ENCODE peak calls at places on chromosomes 2 and 18, in eight cellular contexts. G is body of pancreas, E is GM12878, A is esophagus squamous epithelium, Y is spleen, K is A549, U is HCT116, O is H1. C is an unnamed sample.

GRCh38 chr2:36380624-36381481 is 25.3 kb downstream of the CRIM1 start:
- DNase-seq in K (peak; percentile 64), O (no peak), Y (peak; percentile 79), U (no peak), G (peak; percentile 77), E (no peak), A (no peak), C (peak; percentile 67)

GRCh38 chr2:213185147-213185822 is 33.9 kb upstream of the IKZF2 start:
- DNase-seq in A (no peak), O (no peak), K (no peak), U (no peak), E (peak; percentile 48), Y (no peak), G (no peak), C (no peak)

GRCh38 chr18:79129120-79129519 is 59.9 kb downstream of the ATP9B start:
- DNase-seq in A (no peak), G (no peak), U (no peak), K (no peak), Y (no peak), E (no peak), O (no peak), C (no peak)

GRCh38 chr2:5290911-5291546 is 401.2 kb upstream of the SOX11 start:
- DNase-seq in Y (no peak), U (no peak), E (no peak), A (no peak), K (no peak), G (no peak), O (no peak), C (no peak)

GRCh38 chr2:114962551-114962950 is 520.1 kb downstream of the DPP10 start:
- DNase-seq in G (no peak), E (no peak), U (no peak), O (no peak), Y (no peak), A (no peak), K (no peak), C (no peak)

GRCh38 chr2:183740241-183740640 is 616.0 kb downstream of the NUP35 start:
- DNase-seq in E (no peak), G (peak; percentile 2), Y (no peak), K (no peak), O (no peak), A (no peak), U (no peak), C (no peak)

GRCh38 chr18:62177271-62177670 is 9.6 kb downstream of the PIGN start:
- DNase-seq in A (no peak), O (no peak), Y (no peak), U (no peak), K (no peak), E (no peak), G (no peak), C (no peak)

GRCh38 chr18:42025974-42026625 is 71.1 kb downstream of the PIK3C3 start:
- DNase-seq in G (no peak), Y (no peak), K (no peak), O (no peak), A (no peak), U (no peak), E (peak; percentile 71), C (no peak)

GRCh38 chr18:210075-210474 is 51.7 kb downstream of the USP14 start:
- DNase-seq in K (no peak), G (no peak), U (no peak), Y (no peak), E (no peak), A (no peak), O (no peak), C (no peak)

DNA sequence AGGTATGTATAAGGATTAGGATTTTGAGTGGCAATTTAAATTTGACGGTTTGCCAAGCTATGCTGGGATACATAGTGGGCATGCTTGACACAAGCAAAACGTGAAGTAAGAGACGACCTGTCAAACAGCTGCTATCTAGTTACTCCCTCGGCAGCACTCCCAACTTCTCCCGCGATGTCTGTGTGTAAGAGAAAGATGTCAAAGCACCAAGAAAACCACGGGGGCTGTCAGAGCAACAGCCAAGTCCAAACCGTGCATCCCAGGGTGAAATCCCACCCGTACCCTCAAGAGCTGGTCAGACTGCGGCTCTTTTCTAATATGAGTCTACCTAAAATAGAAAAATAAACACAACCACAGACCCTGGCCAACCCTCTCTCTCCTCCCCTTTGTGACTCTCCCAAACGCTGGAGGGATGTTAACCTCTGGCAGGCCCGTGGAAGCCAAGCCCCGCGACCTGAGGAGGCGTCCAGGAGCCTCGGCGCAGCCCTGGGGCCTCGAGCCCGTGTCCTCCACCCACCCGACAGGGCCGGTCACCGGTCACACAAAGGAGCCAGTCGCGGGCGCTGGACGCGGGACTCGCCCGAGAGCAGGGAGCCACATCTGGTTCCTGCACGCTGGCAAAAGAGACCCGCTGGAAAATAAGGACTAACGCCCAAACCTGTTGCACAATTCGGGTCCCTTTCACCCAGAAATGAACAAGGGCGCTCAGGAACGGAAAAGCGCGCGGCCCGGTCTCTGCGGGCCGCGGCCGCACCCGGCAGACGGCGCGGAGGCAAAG is 983 bp downstream of the SESTD1 start:
- DNase-seq in O (no peak), U (no peak), G (peak; percentile 45), A (peak; percentile 5), Y (peak; percentile 89), K (peak; percentile 28), E (no peak), C (peak; percentile 33)
- TF ChIP-seq POLR2A in O (no peak), U (no peak), G (no peak), A (no peak), Y (no peak), K (no peak), E (no peak), C (no peak)

GRCh38 chr18:76492669-76493212 is 2.3 kb downstream of the ZNF516 start:
- DNase-seq in A (peak; percentile 87), E (peak; percentile 94), Y (peak; percentile 99), G (peak; percentile 99), O (peak; percentile 93), K (peak; percentile 90), U (peak; percentile 97), C (peak; percentile 33)
- TF ChIP-seq POLR2A in A (no peak), E (no peak), Y (no peak), G (no peak), O (no peak), K (peak; percentile 20), U (peak; percentile 53), C (no peak)

DNA sequence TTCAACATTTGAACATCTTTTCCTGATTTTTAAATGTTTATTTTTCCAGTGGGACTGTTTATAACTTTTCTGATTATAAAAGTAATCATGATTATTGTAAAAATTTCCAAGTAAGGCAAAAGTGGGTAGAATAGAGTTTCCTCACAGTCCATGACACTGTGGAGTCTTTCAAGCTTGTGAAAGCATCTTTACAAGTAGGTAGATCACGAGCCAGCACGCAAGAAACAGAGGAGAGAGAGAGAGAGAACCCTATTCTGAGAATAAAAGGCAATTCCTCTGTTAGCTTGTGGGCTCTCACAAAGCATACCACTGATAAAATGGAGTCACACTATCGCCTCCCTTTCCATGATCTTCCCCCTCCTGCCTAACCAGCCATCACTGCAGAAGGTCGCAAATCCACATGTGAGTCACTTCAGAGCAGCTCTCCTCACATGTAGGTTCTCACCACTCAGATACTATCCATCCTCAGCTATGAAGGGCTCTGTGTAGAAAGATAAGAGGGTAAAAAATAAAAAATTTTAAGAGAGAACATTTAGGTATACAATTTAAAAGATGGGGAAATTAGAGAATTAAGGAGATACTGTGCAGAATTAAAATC is 40.3 kb downstream of the AAK1 start:
- DNase-seq in A (no peak), O (no peak), U (no peak), Y (no peak), K (no peak), G (no peak), E (no peak), C (no peak)
- TF ChIP-seq POLR2A in A (no peak), O (no peak), U (no peak), Y (no peak), K (no peak), G (no peak), E (no peak), C (no peak)

DNA sequence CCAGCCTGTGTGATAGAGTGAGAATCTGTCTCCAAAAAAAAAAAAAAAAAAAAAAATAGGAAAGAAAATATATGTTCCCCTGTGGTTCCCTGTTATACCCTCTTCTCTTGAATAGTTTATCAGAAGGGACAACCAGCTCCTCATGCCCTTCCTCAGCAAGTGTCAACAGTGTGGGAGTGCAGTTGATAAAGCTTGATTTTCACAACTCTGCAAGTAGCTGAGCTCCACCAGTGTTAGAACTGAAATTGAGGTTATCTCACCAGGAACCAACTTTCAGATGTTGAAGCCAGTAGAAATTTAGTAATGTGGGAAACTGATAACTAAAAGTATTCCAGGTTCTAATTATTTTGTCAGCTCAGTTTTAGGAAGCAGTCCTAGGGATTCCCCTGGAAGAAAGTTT is 25.1 kb downstream of the NEDD4L start:
- DNase-seq in Y (no peak), K (no peak), A (no peak), G (no peak), U (no peak), O (no peak), E (no peak), C (no peak)
- TF ChIP-seq POLR2A in Y (no peak), K (no peak), A (no peak), G (no peak), U (no peak), O (no peak), E (no peak), C (no peak)

GRCh38 chr2:113181491-113182051 is 7.8 kb downstream of the PSD4 start:
- DNase-seq in E (no peak), U (no peak), K (no peak), G (peak; percentile 71), A (no peak), Y (peak; percentile 74), O (no peak), C (no peak)
- TF ChIP-seq POLR2A in E (no peak), U (no peak), K (no peak), G (no peak), A (no peak), Y (no peak), O (no peak), C (no peak)

GRCh38 chr18:35241523-35241804 is 630 bp downstream of the ZNF397 start:
- DNase-seq in U (no peak), G (no peak), O (no peak), E (peak; percentile 23), A (no peak), K (no peak), Y (no peak), C (no peak)
- TF ChIP-seq POLR2A in U (no peak), G (no peak), O (no peak), E (no peak), A (no peak), K (no peak), Y (no peak), C (no peak)

GRCh38 chr2:127514485-127514884 is 11.8 kb downstream of the IWS1 start:
- DNase-seq in O (no peak), K (no peak), A (no peak), G (no peak), U (no peak), Y (no peak), E (no peak), C (no peak)
- TF ChIP-seq POLR2A in O (no peak), K (no peak), A (no peak), G (no peak), U (no peak), Y (no peak), E (no peak), C (no peak)

GRCh38 chr2:96271995-96272394 is 6.0 kb downstream of the CIAO1 start:
- DNase-seq in G (no peak), E (no peak), U (no peak), Y (no peak), K (no peak), O (no peak), A (no peak), C (no peak)
- TF ChIP-seq POLR2A in G (no peak), E (no peak), U (no peak), Y (no peak), K (no peak), O (no peak), A (no peak), C (no peak)

C was measured in H54.